ENCODE peak calls at places on chromosomes 3 and 15, in six cellular contexts. One of them, this sample, is unnamed.

GRCh38 chr3:39068556-39068955 is 16.7 kb downstream of the WDR48 start:
- DNase-seq in NCI-H1105 treated with DMSO at 0.1 percent for 48 hours: no peak
- DNase-seq in anterior cingulate cortex: no peak
- DNase-seq in activated effector memory CD4-positive, alpha-beta T cell treated with Interleukin-2 at 50 U/mL for 16 hours: no peak
- DNase-seq in endothelial cell of umbilical vein: no peak
- DNase-seq in uterus: no peak
- DNase-seq in this sample: no peak

GRCh38 chr3:143203848-143204247 is 84.3 kb downstream of the CHST2 start:
- DNase-seq in activated effector memory CD4-positive, alpha-beta T cell treated with Interleukin-2 at 50 U/mL for 16 hours: no peak
- DNase-seq in endothelial cell of umbilical vein: no peak
- DNase-seq in uterus: no peak
- DNase-seq in NCI-H1105 treated with DMSO at 0.1 percent for 48 hours: no peak
- DNase-seq in anterior cingulate cortex: no peak
- DNase-seq in this sample: no peak

GRCh38 chr3:27903447-27903846 is 181.3 kb upstream of the EOMES start:
- DNase-seq in activated effector memory CD4-positive, alpha-beta T cell treated with Interleukin-2 at 50 U/mL for 16 hours: no peak
- DNase-seq in NCI-H1105 treated with DMSO at 0.1 percent for 48 hours: no peak
- DNase-seq in uterus: no peak
- DNase-seq in anterior cingulate cortex: no peak
- DNase-seq in endothelial cell of umbilical vein: no peak
- DNase-seq in this sample: no peak

GRCh38 chr3:89184596-89184995 is 77.2 kb downstream of the EPHA3 start:
- DNase-seq in uterus: no peak
- DNase-seq in activated effector memory CD4-positive, alpha-beta T cell treated with Interleukin-2 at 50 U/mL for 16 hours: no peak
- DNase-seq in anterior cingulate cortex: no peak
- DNase-seq in endothelial cell of umbilical vein: no peak
- DNase-seq in NCI-H1105 treated with DMSO at 0.1 percent for 48 hours: peak
- DNase-seq in this sample: no peak

GRCh38 chr3:13480340-13481318 is 523 bp downstream of the HDAC11 start:
- DNase-seq in endothelial cell of umbilical vein: no peak
- DNase-seq in anterior cingulate cortex: no peak
- DNase-seq in NCI-H1105 treated with DMSO at 0.1 percent for 48 hours: no peak
- DNase-seq in uterus: peak
- DNase-seq in activated effector memory CD4-positive, alpha-beta T cell treated with Interleukin-2 at 50 U/mL for 16 hours: no peak
- DNase-seq in this sample: no peak

GRCh38 chr3:117735481-117736101 is 1026.0 kb downstream of the TUSC7 start:
- DNase-seq in anterior cingulate cortex: no peak
- DNase-seq in activated effector memory CD4-positive, alpha-beta T cell treated with Interleukin-2 at 50 U/mL for 16 hours: no peak
- DNase-seq in endothelial cell of umbilical vein: peak
- DNase-seq in NCI-H1105 treated with DMSO at 0.1 percent for 48 hours: no peak
- DNase-seq in uterus: no peak
- DNase-seq in this sample: no peak

GRCh38 chr3:141849056-141849814 is 27.2 kb upstream of the ATP1B3 start:
- DNase-seq in NCI-H1105 treated with DMSO at 0.1 percent for 48 hours: no peak
- DNase-seq in uterus: no peak
- DNase-seq in endothelial cell of umbilical vein: no peak
- DNase-seq in activated effector memory CD4-positive, alpha-beta T cell treated with Interleukin-2 at 50 U/mL for 16 hours: no peak
- DNase-seq in anterior cingulate cortex: no peak
- DNase-seq in this sample: no peak

GRCh38 chr3:178088930-178089329 is 447.3 kb upstream of the KCNMB2 start:
- DNase-seq in uterus: no peak
- DNase-seq in NCI-H1105 treated with DMSO at 0.1 percent for 48 hours: no peak
- DNase-seq in activated effector memory CD4-positive, alpha-beta T cell treated with Interleukin-2 at 50 U/mL for 16 hours: no peak
- DNase-seq in endothelial cell of umbilical vein: no peak
- DNase-seq in anterior cingulate cortex: no peak
- DNase-seq in this sample: no peak

GRCh38 chr3:112987710-112988334 is 3.0 kb upstream of the GTPBP8 start:
- DNase-seq in activated effector memory CD4-positive, alpha-beta T cell treated with Interleukin-2 at 50 U/mL for 16 hours: no peak
- DNase-seq in endothelial cell of umbilical vein: no peak
- DNase-seq in uterus: no peak
- DNase-seq in anterior cingulate cortex: no peak
- DNase-seq in NCI-H1105 treated with DMSO at 0.1 percent for 48 hours: no peak
- DNase-seq in this sample: no peak

GRCh38 chr3:146187334-146187950 is 26.5 kb upstream of the PLOD2 start:
- DNase-seq in endothelial cell of umbilical vein: no peak
- DNase-seq in NCI-H1105 treated with DMSO at 0.1 percent for 48 hours: peak
- DNase-seq in activated effector memory CD4-positive, alpha-beta T cell treated with Interleukin-2 at 50 U/mL for 16 hours: no peak
- DNase-seq in anterior cingulate cortex: no peak
- DNase-seq in uterus: peak
- DNase-seq in this sample: no peak

GRCh38 chr15:53829471-53829870 is 70.0 kb upstream of the WDR72 start:
- DNase-seq in anterior cingulate cortex: no peak
- DNase-seq in uterus: no peak
- DNase-seq in activated effector memory CD4-positive, alpha-beta T cell treated with Interleukin-2 at 50 U/mL for 16 hours: no peak
- DNase-seq in endothelial cell of umbilical vein: no peak
- DNase-seq in NCI-H1105 treated with DMSO at 0.1 percent for 48 hours: no peak
- DNase-seq in this sample: no peak

GRCh38 chr15:42919794-42920280 is 741 bp downstream of the TTBK2 start:
- DNase-seq in NCI-H1105 treated with DMSO at 0.1 percent for 48 hours: peak
- DNase-seq in endothelial cell of umbilical vein: peak
- DNase-seq in activated effector memory CD4-positive, alpha-beta T cell treated with Interleukin-2 at 50 U/mL for 16 hours: no peak
- DNase-seq in anterior cingulate cortex: no peak
- DNase-seq in uterus: no peak
- DNase-seq in this sample: no peak

GRCh38 chr3:124101643-124102042 is 109.7 kb upstream of the ROPN1 start:
- DNase-seq in uterus: no peak
- DNase-seq in endothelial cell of umbilical vein: no peak
- DNase-seq in activated effector memory CD4-positive, alpha-beta T cell treated with Interleukin-2 at 50 U/mL for 16 hours: no peak
- DNase-seq in NCI-H1105 treated with DMSO at 0.1 percent for 48 hours: no peak
- DNase-seq in anterior cingulate cortex: no peak
- DNase-seq in this sample: no peak

GRCh38 chr15:68364660-68365035 is 67.3 kb downstream of the ITGA11 start:
- DNase-seq in anterior cingulate cortex: no peak
- DNase-seq in endothelial cell of umbilical vein: no peak
- DNase-seq in NCI-H1105 treated with DMSO at 0.1 percent for 48 hours: no peak
- DNase-seq in activated effector memory CD4-positive, alpha-beta T cell treated with Interleukin-2 at 50 U/mL for 16 hours: no peak
- DNase-seq in uterus: no peak
- DNase-seq in this sample: no peak

GRCh38 chr3:174097686-174098085 is 700.1 kb downstream of the NLGN1 start:
- DNase-seq in endothelial cell of umbilical vein: no peak
- DNase-seq in NCI-H1105 treated with DMSO at 0.1 percent for 48 hours: no peak
- DNase-seq in uterus: no peak
- DNase-seq in activated effector memory CD4-positive, alpha-beta T cell treated with Interleukin-2 at 50 U/mL for 16 hours: no peak
- DNase-seq in anterior cingulate cortex: no peak
- DNase-seq in this sample: no peak

GRCh38 chr3:10702961-10703740 is 112.9 kb upstream of the SLC6A11 start:
- DNase-seq in uterus: no peak
- DNase-seq in activated effector memory CD4-positive, alpha-beta T cell treated with Interleukin-2 at 50 U/mL for 16 hours: no peak
- DNase-seq in endothelial cell of umbilical vein: peak
- DNase-seq in NCI-H1105 treated with DMSO at 0.1 percent for 48 hours: no peak
- DNase-seq in anterior cingulate cortex: no peak
- DNase-seq in this sample: no peak

GRCh38 chr3:48405343-48405881 is 24.5 kb downstream of the PLXNB1 start:
- DNase-seq in endothelial cell of umbilical vein: no peak
- DNase-seq in NCI-H1105 treated with DMSO at 0.1 percent for 48 hours: no peak
- DNase-seq in anterior cingulate cortex: no peak
- DNase-seq in activated effector memory CD4-positive, alpha-beta T cell treated with Interleukin-2 at 50 U/mL for 16 hours: no peak
- DNase-seq in uterus: peak
- DNase-seq in this sample: no peak

GRCh38 chr3:31567036-31567435 is 34.3 kb downstream of the STT3B start:
- DNase-seq in activated effector memory CD4-positive, alpha-beta T cell treated with Interleukin-2 at 50 U/mL for 16 hours: no peak
- DNase-seq in uterus: no peak
- DNase-seq in anterior cingulate cortex: no peak
- DNase-seq in endothelial cell of umbilical vein: no peak
- DNase-seq in NCI-H1105 treated with DMSO at 0.1 percent for 48 hours: no peak
- DNase-seq in this sample: no peak

GRCh38 chr3:149898771-149899170 is 71.9 kb downstream of the PFN2 start:
- DNase-seq in anterior cingulate cortex: no peak
- DNase-seq in activated effector memory CD4-positive, alpha-beta T cell treated with Interleukin-2 at 50 U/mL for 16 hours: no peak
- DNase-seq in endothelial cell of umbilical vein: peak
- DNase-seq in uterus: no peak
- DNase-seq in NCI-H1105 treated with DMSO at 0.1 percent for 48 hours: no peak
- DNase-seq in this sample: no peak

This sample was measured in substantia nigra.